ENCODE peak calls at places on chromosomes 2 and 18, in five cellular contexts. L is fibroblast of lung, S is lower lobe of right lung, T is upper lobe of right lung, E is tibial artery. X is an unnamed sample.

GRCh38 chr18:10036479-10036878 is 122.7 kb downstream of the VAPA start:
- DNase-seq in L (no peak), S (no peak), T (no peak), E (no peak), X (no peak)

GRCh38 chr2:149715005-149715592 is 127.5 kb upstream of the MMADHC start:
- DNase-seq in L (peak; percentile 57), S (no peak), T (no peak), E (no peak), X (no peak)

GRCh38 chr18:26088482-26088881 is 1.9 kb downstream of the SS18 start:
- DNase-seq in L (peak; percentile 12), S (no peak), T (no peak), E (no peak), X (no peak)

GRCh38 chr18:67600181-67600631 is 83.7 kb upstream of the DSEL start:
- DNase-seq in L (peak; percentile 65), S (no peak), T (no peak), E (no peak), X (no peak)

GRCh38 chr2:6958616-6959235 is 41.5 kb downstream of the RNF144A start:
- DNase-seq in L (no peak), S (no peak), T (no peak), E (no peak), X (peak; percentile 85)

GRCh38 chr18:35095983-35096676 is 54.9 kb downstream of the MAPRE2 start:
- DNase-seq in L (peak; percentile 18), S (no peak), T (no peak), E (no peak), X (no peak)

GRCh38 chr18:47912343-47912742 is 18.1 kb downstream of the SMAD2 start:
- DNase-seq in L (no peak), S (no peak), T (no peak), E (no peak), X (no peak)

GRCh38 chr2:227163998-227164744 is at the start of the genes COL4A3 and COL4A4:
- DNase-seq in L (no peak), S (peak; percentile 84), T (peak; percentile 91), E (peak; percentile 78), X (peak; percentile 72)

GRCh38 chr2:113806217-113806913 is 49.9 kb upstream of the SLC35F5 start:
- DNase-seq in L (no peak), S (no peak), T (no peak), E (no peak), X (no peak)

GRCh38 chr2:97747716-97748115 is 34.3 kb downstream of the ZAP70 start:
- DNase-seq in L (no peak), S (no peak), T (no peak), E (no peak), X (no peak)

GRCh38 chr2:24828641-24829040 is 35.4 kb downstream of the CENPO start:
- DNase-seq in L (no peak), S (no peak), T (no peak), E (peak; percentile 62), X (no peak)

GRCh38 chr18:11500153-11501122 is 109.0 kb upstream of the SLC35G4 start:
- DNase-seq in L (peak; percentile 97), S (no peak), T (no peak), E (no peak), X (peak; percentile 69)

GRCh38 chr2:32095671-32096070 is 32.3 kb downstream of the SPAST start:
- DNase-seq in L (no peak), S (no peak), T (no peak), E (no peak), X (no peak)

GRCh38 chr2:41932241-41933034 is 115.4 kb upstream of the PKDCC start:
- DNase-seq in L (peak; percentile 99), S (peak; percentile 53), T (peak; percentile 71), E (peak; percentile 81), X (peak; percentile 43)

GRCh38 chr2:29632018-29632417 is 289.4 kb downstream of the ALK start:
- DNase-seq in L (no peak), S (no peak), T (no peak), E (no peak), X (no peak)

DNA sequence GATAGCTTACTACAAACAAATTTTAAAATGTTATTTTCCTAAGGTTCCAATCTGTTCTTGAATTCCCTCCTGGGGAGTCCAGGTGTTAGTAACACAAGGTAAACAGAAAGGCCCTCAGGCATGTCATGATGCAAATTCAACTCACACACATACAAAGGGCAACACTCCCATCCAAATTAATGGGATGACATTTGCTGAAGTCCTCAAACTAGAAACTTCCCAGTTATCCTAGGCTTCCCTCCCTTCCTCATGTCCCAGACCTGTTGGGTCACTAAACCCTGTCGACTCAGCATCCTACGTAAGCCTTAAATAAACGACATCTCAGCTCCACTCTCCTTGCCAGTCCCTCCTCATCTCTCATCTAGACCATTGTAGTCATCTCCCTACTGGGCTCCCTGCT is 85.1 kb downstream of the GREB1L start:
- DNase-seq in L (no peak), S (no peak), T (no peak), E (no peak), X (no peak)
- H3K4me1 ChIP-seq in L (peaks cover 5% of the 10 kb centered on the region), S (no peaks in the 10 kb centered on the region), T (peaks cover 3% of the 10 kb centered on the region), E (no peaks in the 10 kb centered on the region), X (peaks cover 2% of the 10 kb centered on the region)

DNA sequence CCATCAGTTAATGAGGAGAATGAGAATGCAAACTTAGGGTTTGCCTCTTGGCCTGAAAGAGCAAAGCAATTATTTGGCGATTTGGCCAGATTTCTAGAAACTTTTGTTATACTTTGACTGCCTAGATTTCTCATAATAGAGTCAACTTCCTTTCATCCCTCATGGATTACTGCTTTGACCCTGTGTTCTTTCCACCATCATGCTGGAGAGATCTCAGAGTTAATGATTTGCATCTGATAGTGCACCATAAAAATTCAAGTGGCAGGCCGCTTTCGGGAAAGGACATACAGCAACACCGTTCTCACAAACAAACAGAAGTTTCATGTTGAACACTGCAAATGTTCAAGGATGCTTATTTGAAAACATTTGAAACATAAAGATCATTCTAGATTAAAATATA is 143.7 kb upstream of the ZFP36L2 start:
- DNase-seq in L (no peak), S (no peak), T (no peak), E (no peak), X (no peak)
- H3K4me1 ChIP-seq in L (no peaks in the 10 kb centered on the region), S (peaks cover 20% of the 10 kb centered on the region), T (peaks cover 9% of the 10 kb centered on the region), E (no peaks in the 10 kb centered on the region), X (peaks cover 37% of the 10 kb centered on the region)

GRCh38 chr2:207150294-207150693 is 15.5 kb downstream of the KLF7 start:
- DNase-seq in L (no peak), S (no peak), T (no peak), E (no peak), X (no peak)
- H3K4me1 ChIP-seq in L (peaks cover 3% of the 10 kb centered on the region), S (peaks cover 89% of the 10 kb centered on the region), T (peaks cover 70% of the 10 kb centered on the region), E (peaks cover 8% of the 10 kb centered on the region), X (peaks cover 48% of the 10 kb centered on the region)

GRCh38 chr18:48959551-48959920 is 8.8 kb upstream of the SMAD7 start:
- DNase-seq in L (no peak), S (no peak), T (no peak), E (no peak), X (no peak)
- H3K4me1 ChIP-seq in L (peaks cover 20% of the 10 kb centered on the region), S (peaks cover 30% of the 10 kb centered on the region), T (peaks cover 34% of the 10 kb centered on the region), E (no peaks in the 10 kb centered on the region), X (peaks cover 24% of the 10 kb centered on the region)

DNA sequence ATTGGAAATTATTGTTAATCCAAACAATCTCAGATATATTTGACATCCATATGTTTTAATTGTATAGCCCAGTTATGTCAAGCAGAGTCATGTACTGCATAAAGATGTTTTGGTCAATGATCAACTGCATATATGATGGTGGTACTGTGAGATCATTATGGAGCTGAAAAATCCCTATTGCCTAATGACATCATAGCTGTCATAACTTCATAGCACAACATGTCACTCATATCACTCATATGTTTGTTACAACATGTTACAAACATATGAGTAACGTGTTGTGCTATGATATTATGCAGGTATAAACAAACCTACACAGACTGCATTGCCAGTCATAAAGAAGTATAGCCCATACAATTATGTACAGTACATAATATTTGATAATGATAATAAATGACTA is 8.1 kb upstream of the THUMPD2 start:
- DNase-seq in L (no peak), S (no peak), T (no peak), E (no peak), X (no peak)
- H3K4me1 ChIP-seq in L (no peaks in the 10 kb centered on the region), S (no peaks in the 10 kb centered on the region), T (no peaks in the 10 kb centered on the region), E (no peaks in the 10 kb centered on the region), X (no peaks in the 10 kb centered on the region)

DNA sequence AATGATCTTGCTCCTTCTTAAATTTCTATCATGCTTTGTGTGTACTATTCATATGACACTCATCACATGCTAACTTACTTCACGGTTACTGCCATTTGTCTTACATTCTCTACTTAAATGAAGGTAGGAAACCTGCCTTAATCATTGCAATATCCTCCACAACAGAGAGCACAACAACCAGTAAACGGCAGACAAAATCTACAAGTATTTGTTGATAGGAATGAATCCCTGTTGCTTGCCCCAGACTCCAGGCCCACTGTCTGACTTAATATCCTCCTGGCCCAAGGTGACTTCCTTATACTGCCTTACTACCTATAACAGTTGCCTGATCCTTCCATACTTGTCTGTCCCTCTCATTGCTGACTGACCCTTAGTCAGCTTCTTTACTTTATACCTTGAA is 3.5 kb downstream of the PPP3R1 start:
- DNase-seq in L (no peak), S (no peak), T (no peak), E (no peak), X (no peak)
- H3K4me1 ChIP-seq in L (peaks cover 2% of the 10 kb centered on the region), S (peaks cover 62% of the 10 kb centered on the region), T (peaks cover 66% of the 10 kb centered on the region), E (no peaks in the 10 kb centered on the region), X (peaks cover 65% of the 10 kb centered on the region)

GRCh38 chr2:230217424-230217823 is 2.4 kb downstream of the SP110 start:
- DNase-seq in L (no peak), S (no peak), T (no peak), E (no peak), X (no peak)
- H3K4me1 ChIP-seq in L (no peaks in the 10 kb centered on the region), S (peaks cover 37% of the 10 kb centered on the region), T (peaks cover 26% of the 10 kb centered on the region), E (no peaks in the 10 kb centered on the region), X (peaks cover 5% of the 10 kb centered on the region)